ENCODE peak calls at places on chromosomes 13 and 19, in seven cellular contexts. One of them, this sample, is unnamed.
A peak's percentile ranks its signal among the peaks of the same experiment; 100 is the strongest.

GRCh38 chr13:51682691-51683090 is 98.4 kb downstream of the WDFY2 start:
- DNase-seq in esophagus squamous epithelium: no peak
- DNase-seq in neuronal stem cell: no peak
- DNase-seq in mammary epithelial cell: no peak
- DNase-seq in substantia nigra: no peak
- DNase-seq in thoracic aorta: no peak
- DNase-seq in body of pancreas: no peak
- DNase-seq in this sample: no peak

GRCh38 chr13:43986395-43986794 is 106.7 kb downstream of the LACC1 start:
- DNase-seq in esophagus squamous epithelium: no peak
- DNase-seq in body of pancreas: no peak
- DNase-seq in thoracic aorta: no peak
- DNase-seq in mammary epithelial cell: no peak
- DNase-seq in substantia nigra: no peak
- DNase-seq in neuronal stem cell: no peak
- DNase-seq in this sample: no peak

GRCh38 chr19:48965806-48966540 is 864 bp downstream of the FTL start:
- DNase-seq in body of pancreas: peak; percentile 87
- DNase-seq in mammary epithelial cell: peak; percentile 88
- DNase-seq in neuronal stem cell: peak; percentile 86
- DNase-seq in substantia nigra: peak; percentile 79
- DNase-seq in thoracic aorta: peak; percentile 84
- DNase-seq in esophagus squamous epithelium: peak; percentile 57
- DNase-seq in this sample: no peak

GRCh38 chr13:109274188-109274821 is 512.1 kb downstream of the IRS2 start:
- DNase-seq in body of pancreas: no peak
- DNase-seq in esophagus squamous epithelium: no peak
- DNase-seq in thoracic aorta: no peak
- DNase-seq in neuronal stem cell: peak; percentile 82
- DNase-seq in mammary epithelial cell: peak; percentile 32
- DNase-seq in substantia nigra: no peak
- DNase-seq in this sample: no peak

GRCh38 chr13:84834201-84834600 is 951.9 kb upstream of the SLITRK1 start:
- DNase-seq in neuronal stem cell: no peak
- DNase-seq in thoracic aorta: no peak
- DNase-seq in esophagus squamous epithelium: no peak
- DNase-seq in body of pancreas: no peak
- DNase-seq in mammary epithelial cell: no peak
- DNase-seq in substantia nigra: no peak
- DNase-seq in this sample: no peak

GRCh38 chr13:24473646-24474045 is 38.9 kb downstream of the PARP4 start:
- DNase-seq in thoracic aorta: no peak
- DNase-seq in substantia nigra: no peak
- DNase-seq in neuronal stem cell: no peak
- DNase-seq in mammary epithelial cell: no peak
- DNase-seq in esophagus squamous epithelium: no peak
- DNase-seq in body of pancreas: no peak
- DNase-seq in this sample: no peak

GRCh38 chr13:111412251-111412650 is 91.8 kb downstream of the TEX29 start:
- DNase-seq in substantia nigra: no peak
- DNase-seq in body of pancreas: no peak
- DNase-seq in esophagus squamous epithelium: no peak
- DNase-seq in neuronal stem cell: no peak
- DNase-seq in mammary epithelial cell: no peak
- DNase-seq in thoracic aorta: no peak
- DNase-seq in this sample: no peak

GRCh38 chr19:42284641-42285341 is 15.7 kb downstream of the CIC start:
- DNase-seq in esophagus squamous epithelium: no peak
- DNase-seq in thoracic aorta: no peak
- DNase-seq in substantia nigra: no peak
- DNase-seq in body of pancreas: peak; percentile 40
- DNase-seq in neuronal stem cell: peak; percentile 29
- DNase-seq in mammary epithelial cell: no peak
- DNase-seq in this sample: no peak

GRCh38 chr13:38871275-38871674 is 119.4 kb downstream of the STOML3 start:
- DNase-seq in mammary epithelial cell: no peak
- DNase-seq in neuronal stem cell: no peak
- DNase-seq in thoracic aorta: no peak
- DNase-seq in substantia nigra: no peak
- DNase-seq in body of pancreas: no peak
- DNase-seq in esophagus squamous epithelium: no peak
- DNase-seq in this sample: no peak

GRCh38 chr19:42246143-42246868 is 3.9 kb upstream of the GSK3A start:
- DNase-seq in mammary epithelial cell: peak; percentile 57
- DNase-seq in body of pancreas: peak; percentile 74
- DNase-seq in substantia nigra: peak; percentile 73
- DNase-seq in esophagus squamous epithelium: no peak
- DNase-seq in thoracic aorta: peak; percentile 55
- DNase-seq in neuronal stem cell: no peak
- DNase-seq in this sample: no peak

GRCh38 chr19:7961930-7962626 is 18.6 kb upstream of the TIMM44 start:
- DNase-seq in body of pancreas: no peak
- DNase-seq in thoracic aorta: no peak
- DNase-seq in esophagus squamous epithelium: no peak
- DNase-seq in mammary epithelial cell: no peak
- DNase-seq in substantia nigra: no peak
- DNase-seq in neuronal stem cell: no peak
- DNase-seq in this sample: no peak

GRCh38 chr13:102907016-102907756 is 61.4 kb downstream of the ERCC5 start:
- DNase-seq in mammary epithelial cell: peak; percentile 46
- DNase-seq in body of pancreas: no peak
- DNase-seq in thoracic aorta: no peak
- DNase-seq in neuronal stem cell: no peak
- DNase-seq in esophagus squamous epithelium: no peak
- DNase-seq in substantia nigra: no peak
- DNase-seq in this sample: no peak

GRCh38 chr13:26624572-26624971 is 67.1 kb downstream of the WASF3 start:
- DNase-seq in substantia nigra: no peak
- DNase-seq in neuronal stem cell: no peak
- DNase-seq in body of pancreas: no peak
- DNase-seq in thoracic aorta: no peak
- DNase-seq in mammary epithelial cell: no peak
- DNase-seq in esophagus squamous epithelium: no peak
- DNase-seq in this sample: no peak

GRCh38 chr13:76799696-76800095 is 86.5 kb downstream of the KCTD12 start:
- DNase-seq in mammary epithelial cell: peak; percentile 24
- DNase-seq in substantia nigra: no peak
- DNase-seq in body of pancreas: no peak
- DNase-seq in neuronal stem cell: no peak
- DNase-seq in thoracic aorta: no peak
- DNase-seq in esophagus squamous epithelium: no peak
- DNase-seq in this sample: no peak

GRCh38 chr19:43534811-43535761 is 2.1 kb downstream of the ZNF575 start:
- DNase-seq in mammary epithelial cell: no peak
- DNase-seq in neuronal stem cell: peak; percentile 54
- DNase-seq in substantia nigra: peak; percentile 33
- DNase-seq in thoracic aorta: peak; percentile 58
- DNase-seq in esophagus squamous epithelium: no peak
- DNase-seq in body of pancreas: peak; percentile 72
- DNase-seq in this sample: no peak

GRCh38 chr19:2394669-2395292 is 32.6 kb downstream of the TIMM13 start:
- DNase-seq in substantia nigra: no peak
- DNase-seq in thoracic aorta: no peak
- DNase-seq in esophagus squamous epithelium: no peak
- DNase-seq in neuronal stem cell: no peak
- DNase-seq in mammary epithelial cell: no peak
- DNase-seq in body of pancreas: no peak
- DNase-seq in this sample: no peak

GRCh38 chr13:36829753-36830152 is 10.7 kb downstream of the RFXAP start:
- DNase-seq in esophagus squamous epithelium: no peak
- DNase-seq in body of pancreas: no peak
- DNase-seq in thoracic aorta: no peak
- DNase-seq in mammary epithelial cell: no peak
- DNase-seq in neuronal stem cell: no peak
- DNase-seq in substantia nigra: no peak
- DNase-seq in this sample: no peak

GRCh38 chr19:40411125-40411842 is 1.9 kb downstream of the PRX start:
- DNase-seq in thoracic aorta: no peak
- DNase-seq in mammary epithelial cell: no peak
- DNase-seq in body of pancreas: no peak
- DNase-seq in substantia nigra: no peak
- DNase-seq in neuronal stem cell: no peak
- DNase-seq in esophagus squamous epithelium: no peak
- DNase-seq in this sample: no peak

GRCh38 chr13:52371736-52372247 is 34.2 kb downstream of the THSD1 start:
- DNase-seq in thoracic aorta: no peak
- DNase-seq in substantia nigra: no peak
- DNase-seq in neuronal stem cell: peak; percentile 4
- DNase-seq in mammary epithelial cell: peak; percentile 72
- DNase-seq in body of pancreas: no peak
- DNase-seq in esophagus squamous epithelium: no peak
- DNase-seq in this sample: no peak

GRCh38 chr13:33509642-33510229 is 224.2 kb upstream of the STARD13 start:
- DNase-seq in esophagus squamous epithelium: no peak
- DNase-seq in neuronal stem cell: no peak
- DNase-seq in substantia nigra: no peak
- DNase-seq in body of pancreas: no peak
- DNase-seq in mammary epithelial cell: no peak
- DNase-seq in thoracic aorta: no peak
- DNase-seq in this sample: peak; percentile 34

DNA sequence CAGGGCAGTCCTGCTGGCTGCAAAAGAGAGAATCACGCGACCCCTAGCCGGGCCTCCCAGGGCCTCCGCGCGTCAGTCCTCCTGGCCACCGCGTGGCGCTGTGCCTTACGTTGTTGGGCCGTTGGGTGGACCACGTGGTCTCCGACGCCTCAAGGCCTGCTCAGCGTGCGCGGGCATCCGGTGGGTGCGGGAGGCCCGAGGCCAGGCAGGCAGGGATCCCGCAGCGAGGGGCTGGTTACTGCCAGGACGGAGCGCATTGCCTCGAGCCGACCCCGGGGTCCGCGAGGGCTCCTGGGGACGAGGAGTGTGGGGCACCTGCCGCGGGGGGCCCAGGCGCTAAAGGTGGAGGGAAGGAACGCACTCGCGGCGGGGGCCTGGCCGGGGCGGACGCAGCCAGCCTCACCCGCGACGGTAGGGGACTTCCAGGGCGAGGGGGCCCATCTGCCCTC is at the start of gene TDRD12:
- DNase-seq in substantia nigra: no peak
- DNase-seq in esophagus squamous epithelium: no peak
- DNase-seq in thoracic aorta: no peak
- DNase-seq in neuronal stem cell: no peak
- DNase-seq in mammary epithelial cell: no peak
- DNase-seq in body of pancreas: no peak
- DNase-seq in this sample: no peak
- H3K27ac ChIP-seq in substantia nigra: no peak within 1 kb of the TSS
- H3K27ac ChIP-seq in esophagus squamous epithelium: peak within 1 kb of the TSS; percentile 27
- H3K27ac ChIP-seq in thoracic aorta: no peak within 1 kb of the TSS
- H3K27ac ChIP-seq in neuronal stem cell: no peak within 1 kb of the TSS
- H3K27ac ChIP-seq in mammary epithelial cell: no peak within 1 kb of the TSS
- H3K27ac ChIP-seq in body of pancreas: no peak within 1 kb of the TSS
- H3K27ac ChIP-seq in this sample: no peak within 1 kb of the TSS

DNA sequence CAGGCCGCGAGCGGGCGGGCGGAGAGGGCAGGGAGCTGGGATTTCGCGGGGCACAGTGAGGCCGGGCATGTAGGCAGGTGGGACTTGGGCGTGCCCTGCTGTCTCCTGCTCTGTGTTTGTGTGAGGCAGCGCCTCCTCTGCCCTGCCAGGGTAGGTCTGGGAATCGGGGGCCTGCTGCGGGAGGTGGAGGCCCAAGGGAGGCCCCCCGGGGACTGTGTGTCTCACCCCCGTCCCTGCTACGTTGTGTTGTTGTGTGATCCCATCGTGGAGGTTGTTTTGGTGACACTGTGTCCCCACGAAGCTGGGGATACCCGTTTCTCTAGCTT is 957 bp downstream of the FXYD1 start:
- DNase-seq in esophagus squamous epithelium: no peak
- DNase-seq in mammary epithelial cell: no peak
- DNase-seq in body of pancreas: no peak
- DNase-seq in neuronal stem cell: no peak
- DNase-seq in substantia nigra: no peak
- DNase-seq in thoracic aorta: no peak
- DNase-seq in this sample: no peak
- H3K27ac ChIP-seq in esophagus squamous epithelium: peak overlapping the region; percentile 92
- H3K27ac ChIP-seq in mammary epithelial cell: no peak overlapping the region
- H3K27ac ChIP-seq in body of pancreas: peak overlapping the region; percentile 60
- H3K27ac ChIP-seq in neuronal stem cell: no peak overlapping the region
- H3K27ac ChIP-seq in substantia nigra: peak overlapping the region; percentile 52
- H3K27ac ChIP-seq in thoracic aorta: peak overlapping the region; percentile 95
- H3K27ac ChIP-seq in this sample: no peak overlapping the region

DNA sequence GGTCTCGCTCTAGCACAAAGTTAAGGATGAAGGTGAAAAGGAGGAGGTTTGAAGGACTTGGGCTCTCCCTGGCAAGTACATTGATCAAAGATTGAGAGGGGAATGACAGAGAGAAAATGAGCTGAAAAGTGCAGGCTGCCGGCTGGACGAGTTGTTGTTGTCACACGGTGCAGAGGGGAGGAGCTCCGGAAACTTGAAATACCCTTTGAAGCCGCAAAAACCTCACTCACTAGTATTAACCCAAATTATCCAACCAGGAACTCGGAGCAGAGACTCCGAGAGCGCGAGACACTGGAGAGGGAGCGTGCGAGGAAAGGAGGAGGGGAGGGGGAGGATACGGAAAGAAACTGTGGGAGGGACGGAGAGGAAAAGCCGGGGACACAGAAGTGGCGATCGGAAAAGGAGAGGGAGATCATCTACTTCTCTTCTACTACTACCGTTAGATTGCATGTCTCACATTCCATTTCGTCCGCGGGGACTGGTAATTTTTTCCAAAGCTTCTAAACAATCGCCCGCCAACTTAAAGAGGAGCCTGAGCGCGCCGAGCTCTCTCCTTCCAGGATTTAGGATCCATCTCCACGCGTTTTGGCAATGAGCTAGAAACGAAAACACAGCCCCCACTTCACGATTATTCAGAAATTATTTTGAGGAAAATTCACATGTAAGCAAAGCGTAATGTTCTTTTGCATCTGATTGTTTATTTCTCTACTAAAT is at the start of gene DACH1:
- DNase-seq in mammary epithelial cell: peak; percentile 23
- DNase-seq in thoracic aorta: no peak
- DNase-seq in esophagus squamous epithelium: peak; percentile 20
- DNase-seq in body of pancreas: peak; percentile 45
- DNase-seq in neuronal stem cell: peak; percentile 75
- DNase-seq in substantia nigra: no peak
- DNase-seq in this sample: no peak
- H3K27ac ChIP-seq in mammary epithelial cell: no peak within 1 kb of the TSS
- H3K27ac ChIP-seq in thoracic aorta: no peak within 1 kb of the TSS
- H3K27ac ChIP-seq in esophagus squamous epithelium: peak within 1 kb of the TSS; percentile 83
- H3K27ac ChIP-seq in body of pancreas: peak within 1 kb of the TSS; percentile 75
- H3K27ac ChIP-seq in neuronal stem cell: peak within 1 kb of the TSS; percentile 93
- H3K27ac ChIP-seq in substantia nigra: no peak within 1 kb of the TSS
- H3K27ac ChIP-seq in this sample: no peak within 1 kb of the TSS

GRCh38 chr19:30088567-30088966 is 146.5 kb downstream of the URI1 start:
- DNase-seq in esophagus squamous epithelium: no peak
- DNase-seq in thoracic aorta: no peak
- DNase-seq in body of pancreas: no peak
- DNase-seq in mammary epithelial cell: no peak
- DNase-seq in neuronal stem cell: no peak
- DNase-seq in substantia nigra: no peak
- DNase-seq in this sample: no peak
- H3K27ac ChIP-seq in esophagus squamous epithelium: no peak overlapping the region
- H3K27ac ChIP-seq in thoracic aorta: no peak overlapping the region
- H3K27ac ChIP-seq in body of pancreas: no peak overlapping the region
- H3K27ac ChIP-seq in mammary epithelial cell: no peak overlapping the region
- H3K27ac ChIP-seq in neuronal stem cell: no peak overlapping the region
- H3K27ac ChIP-seq in substantia nigra: no peak overlapping the region
- H3K27ac ChIP-seq in this sample: no peak overlapping the region